ENCODE peak calls at places on chromosomes 2 and 18, in five cellular contexts. One of them, this sample, is unnamed. For H3K9me3 and H3K4me1, the result is how much of the 10 kb centered on the place peaks cover.

GRCh38 chr2:129248183-129248582 is 731.3 kb upstream of the RAB6C start:
- DNase-seq in naive thymus-derived CD4-positive, alpha-beta T cell: no peak
- DNase-seq in endodermal cell: no peak
- DNase-seq in PC-3: no peak
- DNase-seq in psoas muscle: no peak
- DNase-seq in this sample: no peak

GRCh38 chr18:36733150-36733549 is 95.7 kb downstream of the TPGS2 start:
- DNase-seq in naive thymus-derived CD4-positive, alpha-beta T cell: no peak
- DNase-seq in PC-3: no peak
- DNase-seq in endodermal cell: no peak
- DNase-seq in psoas muscle: no peak
- DNase-seq in this sample: no peak

GRCh38 chr2:149538138-149538833 is 49.3 kb downstream of the MMADHC start:
- DNase-seq in endodermal cell: no peak
- DNase-seq in psoas muscle: no peak
- DNase-seq in naive thymus-derived CD4-positive, alpha-beta T cell: no peak
- DNase-seq in PC-3: peak
- DNase-seq in this sample: no peak

GRCh38 chr2:101063753-101064502 is 61.8 kb downstream of the RPL31 start:
- DNase-seq in psoas muscle: no peak
- DNase-seq in endodermal cell: no peak
- DNase-seq in naive thymus-derived CD4-positive, alpha-beta T cell: no peak
- DNase-seq in PC-3: peak
- DNase-seq in this sample: no peak

GRCh38 chr2:181678744-181679543 is 1.4 kb downstream of the NEUROD1 start:
- DNase-seq in endodermal cell: no peak
- DNase-seq in psoas muscle: no peak
- DNase-seq in naive thymus-derived CD4-positive, alpha-beta T cell: no peak
- DNase-seq in PC-3: no peak
- DNase-seq in this sample: no peak

GRCh38 chr18:48800479-48800876 is 150.3 kb downstream of the SMAD7 start:
- DNase-seq in psoas muscle: peak
- DNase-seq in PC-3: no peak
- DNase-seq in naive thymus-derived CD4-positive, alpha-beta T cell: no peak
- DNase-seq in endodermal cell: peak
- DNase-seq in this sample: no peak

GRCh38 chr2:173354601-173355131 is at the start of gene CDCA7:
- DNase-seq in endodermal cell: peak
- DNase-seq in naive thymus-derived CD4-positive, alpha-beta T cell: no peak
- DNase-seq in PC-3: peak
- DNase-seq in psoas muscle: peak
- DNase-seq in this sample: peak

GRCh38 chr2:230908595-230909191 is 16.3 kb downstream of the GPR55 start:
- DNase-seq in psoas muscle: no peak
- DNase-seq in endodermal cell: peak
- DNase-seq in naive thymus-derived CD4-positive, alpha-beta T cell: no peak
- DNase-seq in PC-3: peak
- DNase-seq in this sample: peak

GRCh38 chr2:227130636-227131035 is 33.4 kb downstream of the COL4A4 start:
- DNase-seq in PC-3: no peak
- DNase-seq in endodermal cell: no peak
- DNase-seq in psoas muscle: no peak
- DNase-seq in naive thymus-derived CD4-positive, alpha-beta T cell: no peak
- DNase-seq in this sample: no peak

GRCh38 chr2:98709530-98709929 is 21.4 kb downstream of the MGAT4A start:
- DNase-seq in psoas muscle: no peak
- DNase-seq in endodermal cell: no peak
- DNase-seq in PC-3: no peak
- DNase-seq in naive thymus-derived CD4-positive, alpha-beta T cell: no peak
- DNase-seq in this sample: no peak

GRCh38 chr2:182559623-182560022 is 132.8 kb upstream of the PDE1A start:
- DNase-seq in PC-3: no peak
- DNase-seq in psoas muscle: no peak
- DNase-seq in naive thymus-derived CD4-positive, alpha-beta T cell: no peak
- DNase-seq in endodermal cell: no peak
- DNase-seq in this sample: no peak

GRCh38 chr2:15159751-15160177 is 401.4 kb downstream of the NBAS start:
- DNase-seq in psoas muscle: no peak
- DNase-seq in naive thymus-derived CD4-positive, alpha-beta T cell: no peak
- DNase-seq in endodermal cell: peak
- DNase-seq in PC-3: peak
- DNase-seq in this sample: peak

GRCh38 chr2:144774786-144775185 is 254.9 kb upstream of the ZEB2 start:
- DNase-seq in psoas muscle: no peak
- DNase-seq in endodermal cell: no peak
- DNase-seq in naive thymus-derived CD4-positive, alpha-beta T cell: no peak
- DNase-seq in PC-3: no peak
- DNase-seq in this sample: no peak

GRCh38 chr2:197309369-197310231 is 980 bp downstream of the ANKRD44 start:
- DNase-seq in naive thymus-derived CD4-positive, alpha-beta T cell: peak
- DNase-seq in endodermal cell: peak
- DNase-seq in psoas muscle: peak
- DNase-seq in PC-3: no peak
- DNase-seq in this sample: peak

GRCh38 chr18:61724532-61724931 is 168.3 kb downstream of the RNF152 start:
- DNase-seq in psoas muscle: no peak
- DNase-seq in naive thymus-derived CD4-positive, alpha-beta T cell: no peak
- DNase-seq in endodermal cell: no peak
- DNase-seq in PC-3: no peak
- DNase-seq in this sample: no peak

GRCh38 chr2:100246163-100247145 is 75.8 kb downstream of the LONRF2 start:
- DNase-seq in psoas muscle: no peak
- DNase-seq in PC-3: peak
- DNase-seq in endodermal cell: peak
- DNase-seq in naive thymus-derived CD4-positive, alpha-beta T cell: no peak
- DNase-seq in this sample: peak

GRCh38 chr2:603427-603826 is 73.8 kb downstream of the TMEM18 start:
- DNase-seq in psoas muscle: no peak
- DNase-seq in PC-3: no peak
- DNase-seq in endodermal cell: peak
- DNase-seq in naive thymus-derived CD4-positive, alpha-beta T cell: no peak
- DNase-seq in this sample: no peak

GRCh38 chr2:100742884-100743283 is 77.1 kb upstream of the NPAS2 start:
- DNase-seq in PC-3: no peak
- DNase-seq in endodermal cell: no peak
- DNase-seq in psoas muscle: no peak
- DNase-seq in naive thymus-derived CD4-positive, alpha-beta T cell: no peak
- DNase-seq in this sample: no peak

GRCh38 chr2:189233527-189233926 is 54.0 kb upstream of the COL5A2 start:
- DNase-seq in endodermal cell: no peak
- DNase-seq in naive thymus-derived CD4-positive, alpha-beta T cell: no peak
- DNase-seq in psoas muscle: no peak
- DNase-seq in PC-3: peak
- DNase-seq in this sample: no peak

GRCh38 chr18:37272841-37273240 is 292.8 kb downstream of the CELF4 start:
- DNase-seq in naive thymus-derived CD4-positive, alpha-beta T cell: no peak
- DNase-seq in PC-3: no peak
- DNase-seq in endodermal cell: no peak
- DNase-seq in psoas muscle: no peak
- DNase-seq in this sample: no peak

GRCh38 chr18:36490907-36491306 is 193.4 kb downstream of the FHOD3 start:
- DNase-seq in endodermal cell: no peak
- DNase-seq in psoas muscle: no peak
- DNase-seq in PC-3: no peak
- DNase-seq in naive thymus-derived CD4-positive, alpha-beta T cell: no peak
- DNase-seq in this sample: no peak

GRCh38 chr2:240568678-240569522 is 616 bp downstream of the RNPEPL1 start:
- DNase-seq in psoas muscle: peak
- DNase-seq in endodermal cell: peak
- DNase-seq in PC-3: peak
- DNase-seq in naive thymus-derived CD4-positive, alpha-beta T cell: peak
- DNase-seq in this sample: peak

GRCh38 chr2:48633143-48633542 is 15.5 kb downstream of the GTF2A1L start:
- DNase-seq in psoas muscle: no peak
- DNase-seq in PC-3: no peak
- DNase-seq in naive thymus-derived CD4-positive, alpha-beta T cell: no peak
- DNase-seq in endodermal cell: no peak
- DNase-seq in this sample: no peak

GRCh38 chr18:54140641-54141040 is 83.8 kb downstream of the MBD2 start:
- DNase-seq in psoas muscle: no peak
- DNase-seq in endodermal cell: no peak
- DNase-seq in naive thymus-derived CD4-positive, alpha-beta T cell: no peak
- DNase-seq in PC-3: no peak
- DNase-seq in this sample: no peak

GRCh38 chr2:1430491-1430890 is 17.2 kb downstream of the TPO start:
- DNase-seq in endodermal cell: no peak
- DNase-seq in psoas muscle: no peak
- DNase-seq in naive thymus-derived CD4-positive, alpha-beta T cell: no peak
- DNase-seq in PC-3: no peak
- DNase-seq in this sample: no peak

GRCh38 chr18:73564073-73564472 is 583.6 kb downstream of the FBXO15 start:
- DNase-seq in PC-3: peak
- DNase-seq in endodermal cell: no peak
- DNase-seq in naive thymus-derived CD4-positive, alpha-beta T cell: no peak
- DNase-seq in psoas muscle: no peak
- DNase-seq in this sample: no peak

GRCh38 chr2:190535586-190535985 is 1.1 kb upstream of the NEMP2 start:
- DNase-seq in psoas muscle: no peak
- DNase-seq in PC-3: no peak
- DNase-seq in endodermal cell: no peak
- DNase-seq in naive thymus-derived CD4-positive, alpha-beta T cell: no peak
- DNase-seq in this sample: peak

GRCh38 chr2:190535119-190535439 is 557 bp upstream of the NEMP2 start:
- DNase-seq in psoas muscle: no peak
- DNase-seq in endodermal cell: no peak
- DNase-seq in PC-3: no peak
- DNase-seq in naive thymus-derived CD4-positive, alpha-beta T cell: no peak
- DNase-seq in this sample: no peak

GRCh38 chr2:190538201-190538600 is 3.7 kb upstream of the NEMP2 start:
- DNase-seq in psoas muscle: no peak
- DNase-seq in PC-3: no peak
- DNase-seq in naive thymus-derived CD4-positive, alpha-beta T cell: no peak
- DNase-seq in endodermal cell: no peak
- DNase-seq in this sample: no peak

GRCh38 chr2:190537765-190538164 is 3.2 kb upstream of the NEMP2 start:
- DNase-seq in psoas muscle: no peak
- DNase-seq in naive thymus-derived CD4-positive, alpha-beta T cell: peak
- DNase-seq in endodermal cell: no peak
- DNase-seq in PC-3: peak
- DNase-seq in this sample: no peak

DNA sequence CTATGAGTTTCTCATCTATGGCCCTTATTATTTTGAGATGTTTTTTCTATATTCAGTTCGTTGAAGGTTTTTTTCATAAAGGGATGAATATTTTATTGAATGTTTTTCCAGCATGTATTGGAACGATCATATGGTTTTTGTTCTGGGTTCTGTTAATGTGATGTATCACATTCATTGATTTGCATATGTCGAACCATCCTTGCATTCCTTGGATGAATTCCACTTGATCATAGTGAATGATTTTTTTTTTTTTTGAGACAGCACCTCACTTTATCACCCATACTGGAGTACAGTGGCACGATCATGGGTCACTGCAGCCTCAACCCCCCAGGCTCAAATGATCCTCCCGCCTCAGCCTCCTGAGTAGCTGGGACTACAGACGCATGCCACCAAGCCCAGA is 5.5 kb upstream of the NEMP2 start:
- DNase-seq in psoas muscle: no peak
- DNase-seq in PC-3: no peak
- DNase-seq in endodermal cell: no peak
- DNase-seq in naive thymus-derived CD4-positive, alpha-beta T cell: no peak
- DNase-seq in this sample: no peak
- H3K9me3 ChIP-seq in psoas muscle: under half
- H3K9me3 ChIP-seq in PC-3: under half
- H3K9me3 ChIP-seq in endodermal cell: half or more
- H3K9me3 ChIP-seq in naive thymus-derived CD4-positive, alpha-beta T cell: under half
- H3K9me3 ChIP-seq in this sample: under half

GRCh38 chr2:37000988-37001556 is 34.7 kb upstream of the STRN start:
- DNase-seq in PC-3: no peak
- DNase-seq in psoas muscle: no peak
- DNase-seq in naive thymus-derived CD4-positive, alpha-beta T cell: no peak
- DNase-seq in endodermal cell: no peak
- DNase-seq in this sample: peak

GRCh38 chr2:37000273-37000780 is 34.0 kb upstream of the STRN start:
- DNase-seq in psoas muscle: no peak
- DNase-seq in PC-3: peak
- DNase-seq in endodermal cell: no peak
- DNase-seq in naive thymus-derived CD4-positive, alpha-beta T cell: no peak
- DNase-seq in this sample: peak

GRCh38 chr2:37011126-37011525 is 44.8 kb upstream of the STRN start:
- DNase-seq in PC-3: no peak
- DNase-seq in psoas muscle: no peak
- DNase-seq in naive thymus-derived CD4-positive, alpha-beta T cell: no peak
- DNase-seq in endodermal cell: no peak
- DNase-seq in this sample: no peak

DNA sequence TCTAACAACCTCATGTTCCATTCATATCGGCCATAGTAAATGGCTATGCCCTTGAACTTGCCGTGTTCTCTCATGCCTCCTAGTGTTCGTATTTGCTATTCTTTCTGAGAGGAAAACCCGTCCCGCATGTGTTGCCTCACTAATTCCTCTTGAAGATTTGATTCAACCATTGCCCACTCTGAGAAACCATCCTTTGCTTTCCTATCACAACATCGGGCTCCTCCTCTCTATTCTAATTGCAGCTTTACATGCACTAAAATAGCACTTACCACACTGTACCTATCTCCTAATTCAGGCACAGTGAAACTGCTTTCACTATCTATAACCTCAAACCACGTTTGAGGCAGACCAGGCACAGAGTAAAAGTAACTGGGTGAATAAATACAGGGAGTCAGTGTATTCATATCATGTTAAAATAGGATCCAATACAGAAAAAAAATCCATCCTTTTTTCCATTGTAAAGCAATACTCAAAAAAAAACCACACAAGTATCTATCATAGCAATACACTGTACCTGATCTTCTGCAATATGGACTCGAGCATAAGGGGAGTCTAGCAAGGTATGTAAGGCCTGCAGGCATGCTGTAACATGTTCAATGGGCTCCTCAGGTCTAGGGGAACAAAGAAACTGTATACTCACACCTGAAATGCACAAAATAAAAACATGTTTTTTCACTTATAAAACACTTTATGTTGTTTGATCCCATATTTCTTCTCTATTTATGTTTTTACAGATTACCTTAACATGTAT is 39.0 kb upstream of the STRN start:
- DNase-seq in PC-3: peak
- DNase-seq in psoas muscle: no peak
- DNase-seq in naive thymus-derived CD4-positive, alpha-beta T cell: peak
- DNase-seq in endodermal cell: peak
- DNase-seq in this sample: peak
- H3K4me1 ChIP-seq in PC-3: under half
- H3K4me1 ChIP-seq in psoas muscle: under half
- H3K4me1 ChIP-seq in naive thymus-derived CD4-positive, alpha-beta T cell: under half
- H3K4me1 ChIP-seq in endodermal cell: under half
- H3K4me1 ChIP-seq in this sample: under half

GRCh38 chr2:177385151-177385550 is 7.4 kb upstream of the AGPS start:
- DNase-seq in endodermal cell: no peak
- DNase-seq in naive thymus-derived CD4-positive, alpha-beta T cell: no peak
- DNase-seq in PC-3: no peak
- DNase-seq in psoas muscle: no peak
- DNase-seq in this sample: no peak

GRCh38 chr2:177380181-177380580 is 12.4 kb upstream of the AGPS start:
- DNase-seq in PC-3: no peak
- DNase-seq in psoas muscle: no peak
- DNase-seq in endodermal cell: no peak
- DNase-seq in naive thymus-derived CD4-positive, alpha-beta T cell: no peak
- DNase-seq in this sample: no peak

GRCh38 chr2:177383935-177384334 is 8.6 kb upstream of the AGPS start:
- DNase-seq in psoas muscle: no peak
- DNase-seq in PC-3: no peak
- DNase-seq in naive thymus-derived CD4-positive, alpha-beta T cell: no peak
- DNase-seq in endodermal cell: no peak
- DNase-seq in this sample: no peak
- H3K27ac ChIP-seq in psoas muscle: no peak
- H3K27ac ChIP-seq in PC-3: no peak
- H3K27ac ChIP-seq in naive thymus-derived CD4-positive, alpha-beta T cell: no peak
- H3K27ac ChIP-seq in endodermal cell: no peak
- H3K27ac ChIP-seq in this sample: no peak

GRCh38 chr2:201522965-201523364 is 71.4 kb downstream of the STRADB start:
- DNase-seq in PC-3: no peak
- DNase-seq in endodermal cell: no peak
- DNase-seq in psoas muscle: no peak
- DNase-seq in naive thymus-derived CD4-positive, alpha-beta T cell: no peak
- DNase-seq in this sample: no peak
- H3K9me3 ChIP-seq in PC-3: under half
- H3K9me3 ChIP-seq in endodermal cell: under half
- H3K9me3 ChIP-seq in psoas muscle: under half
- H3K9me3 ChIP-seq in naive thymus-derived CD4-positive, alpha-beta T cell: under half
- H3K9me3 ChIP-seq in this sample: under half